ENCODE peak calls at places on chromosomes 2 and 18, in seven cellular contexts. K, F, J, S, I, P and T are unnamed samples.

GRCh38 chr2:26649322-26649721 is 8.2 kb upstream of the CIB4 start:
- DNase-seq in K (no peak), P (no peak), F (no peak), S (no peak), J (no peak), I (peak; percentile 43), T (no peak)

GRCh38 chr18:40124107-40124506 is 1830.9 kb upstream of the PIK3C3 start:
- DNase-seq in S (peak; percentile 78), P (no peak), J (no peak), I (no peak), K (no peak), F (no peak), T (peak; percentile 39)

GRCh38 chr2:17107875-17108274 is 410.4 kb downstream of the RAD51AP2 start:
- DNase-seq in F (no peak), J (no peak), K (no peak), I (no peak), S (no peak), P (no peak), T (no peak)

GRCh38 chr2:96816836-96817702 is 1.0 kb downstream of the CNNM3 start:
- DNase-seq in I (no peak), J (no peak), S (peak; percentile 39), F (no peak), K (no peak), P (no peak), T (peak; percentile 58)

GRCh38 chr2:497770-498492 is 179.3 kb downstream of the TMEM18 start:
- DNase-seq in F (no peak), P (no peak), S (no peak), K (no peak), J (no peak), I (peak; percentile 66), T (no peak)

GRCh38 chr2:33317369-33318015 is 159.0 kb upstream of the RASGRP3 start:
- DNase-seq in J (no peak), S (no peak), K (no peak), I (no peak), F (no peak), P (no peak), T (no peak)

GRCh38 chr2:128090575-128090908 is 458 bp upstream of the UGGT1 start:
- DNase-seq in P (no peak), I (no peak), S (no peak), F (no peak), J (no peak), K (no peak), T (no peak)

GRCh38 chr2:183579686-183580085 is 455.4 kb downstream of the NUP35 start:
- DNase-seq in F (no peak), P (no peak), K (no peak), S (no peak), J (no peak), I (no peak), T (no peak)

GRCh38 chr18:44777429-44778192 is 96.9 kb downstream of the SETBP1 start:
- DNase-seq in P (no peak), K (no peak), J (no peak), S (no peak), I (no peak), F (no peak), T (no peak)

GRCh38 chr2:62505649-62506420 is at the start of gene TMEM17:
- DNase-seq in I (peak; percentile 97), S (peak; percentile 91), J (peak; percentile 23), P (peak; percentile 94), K (peak; percentile 81), F (peak; percentile 35), T (peak; percentile 97)

GRCh38 chr2:48207201-48207641 is 300.9 kb upstream of the FBXO11 start:
- DNase-seq in I (no peak), P (no peak), S (no peak), J (no peak), K (no peak), F (no peak), T (no peak)

GRCh38 chr2:21361406-21361805 is 237.6 kb downstream of the TDRD15 start:
- DNase-seq in F (no peak), K (no peak), P (no peak), S (no peak), J (no peak), I (no peak), T (no peak)

GRCh38 chr2:21358971-21359370 is 235.2 kb downstream of the TDRD15 start:
- DNase-seq in P (no peak), S (no peak), K (no peak), F (no peak), J (no peak), I (no peak), T (no peak)

GRCh38 chr2:21367421-21367820 is 243.7 kb downstream of the TDRD15 start:
- DNase-seq in S (peak; percentile 9), I (no peak), F (no peak), P (no peak), K (no peak), J (no peak), T (no peak)

GRCh38 chr2:21362101-21362500 is 238.3 kb downstream of the TDRD15 start:
- DNase-seq in F (no peak), I (no peak), P (no peak), S (no peak), J (no peak), K (no peak), T (no peak)

GRCh38 chr2:21363364-21363763 is 239.6 kb downstream of the TDRD15 start:
- DNase-seq in I (no peak), P (no peak), J (no peak), S (no peak), K (no peak), F (no peak), T (no peak)
- TF ChIP-seq CTCF in I (no peak), P (no peak), J (no peak), S (no peak), K (no peak), F (no peak), T (no peak)

GRCh38 chr18:13382683-13382989 is 164.1 kb downstream of the LDLRAD4 start:
- DNase-seq in K (no peak), S (no peak), P (no peak), J (no peak), F (no peak), I (no peak), T (no peak)

GRCh38 chr18:13381907-13382682 is 163.5 kb downstream of the LDLRAD4 start:
- DNase-seq in P (peak; percentile 81), K (no peak), J (no peak), I (peak; percentile 89), S (peak; percentile 77), F (no peak), T (peak; percentile 31)

GRCh38 chr18:13381331-13381730 is 162.8 kb downstream of the LDLRAD4 start:
- DNase-seq in F (no peak), J (no peak), K (no peak), I (peak; percentile 72), P (no peak), S (no peak), T (no peak)

GRCh38 chr18:13380671-13381070 is 162.1 kb downstream of the LDLRAD4 start:
- DNase-seq in I (peak; percentile 40), S (no peak), J (no peak), P (no peak), F (no peak), K (no peak), T (no peak)

DNA sequence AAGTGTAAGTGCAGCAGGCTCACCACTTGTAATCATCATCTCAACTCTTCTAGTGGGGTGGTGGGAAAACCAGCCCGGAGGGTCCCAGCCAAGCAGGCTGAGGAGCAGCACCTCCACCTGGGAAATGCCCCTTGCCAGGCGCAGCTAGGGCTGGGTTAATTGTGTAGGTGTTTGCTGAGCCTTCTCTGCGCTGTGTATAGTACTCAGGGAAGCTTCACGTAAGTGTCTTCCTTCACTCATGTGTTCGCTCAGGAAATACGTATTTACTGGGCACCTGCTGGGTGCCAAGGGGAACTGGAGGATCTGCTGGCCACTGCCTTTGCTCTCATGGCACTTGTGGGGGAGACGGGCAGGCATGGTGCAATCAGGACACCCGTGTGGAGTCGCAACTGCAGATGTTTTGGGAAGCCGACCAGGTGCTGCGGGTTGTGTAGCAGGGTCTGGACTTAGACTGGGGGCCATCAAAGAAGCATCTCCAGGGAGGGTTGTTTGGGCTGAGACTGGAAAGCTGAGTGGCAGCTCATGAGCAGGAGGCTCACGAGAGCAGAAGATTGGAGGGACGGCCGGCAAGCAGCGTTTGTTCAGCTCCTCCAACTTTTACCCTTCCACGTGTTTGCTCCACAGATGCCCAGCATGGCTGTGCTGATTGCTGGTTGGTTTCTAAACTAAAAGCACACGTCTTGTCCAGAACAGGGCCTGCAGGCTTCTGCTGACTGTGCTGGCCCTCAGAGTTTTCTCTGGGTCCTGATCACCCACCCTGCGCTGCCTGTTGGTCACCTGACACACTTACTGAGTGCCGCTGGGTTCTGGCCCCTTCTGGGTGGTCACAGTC is 164.6 kb downstream of the LDLRAD4 start:
- DNase-seq in J (no peak), S (no peak), K (no peak), F (no peak), I (peak; percentile 74), P (no peak), T (no peak)
- H3K4me3 ChIP-seq in J (no peak overlapping the region), S (no peak overlapping the region), K (no peak overlapping the region), F (no peak overlapping the region), I (no peak overlapping the region), P (no peak overlapping the region), T (no peak overlapping the region)

DNA sequence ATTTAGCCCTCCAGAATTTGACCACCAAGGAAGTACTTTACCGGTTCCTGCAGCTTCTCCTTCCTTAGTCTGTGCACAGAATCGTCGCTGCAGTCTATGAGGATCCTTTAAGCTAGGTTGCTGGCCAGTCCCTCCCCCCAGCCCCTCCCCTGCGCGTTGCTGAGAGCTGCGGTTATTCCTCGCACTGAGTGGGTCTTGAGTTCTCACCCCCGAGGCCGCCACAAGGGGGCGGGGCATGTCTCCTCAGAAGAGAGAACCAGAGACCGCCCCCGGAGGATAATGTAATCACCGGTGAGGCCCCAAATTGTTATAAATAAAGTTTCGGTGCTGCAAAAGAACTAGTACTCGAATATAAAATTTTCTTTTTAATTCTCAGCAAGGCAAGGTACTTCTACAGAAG is 1184.9 kb upstream of the CDH2 start:
- DNase-seq in K (no peak), I (no peak), F (no peak), S (no peak), P (peak; percentile 41), J (no peak), T (no peak)
- TF ChIP-seq CTCF in K (no peak), I (no peak), F (no peak), S (no peak), P (no peak), J (no peak), T (no peak)

GRCh38 chr18:3027301-3027700 is 14.4 kb upstream of the LPIN2 start:
- DNase-seq in J (no peak), P (no peak), F (no peak), S (no peak), I (peak; percentile 46), K (no peak), T (no peak)
- H3K4me3 ChIP-seq in J (no peak overlapping the region), P (no peak overlapping the region), F (no peak overlapping the region), S (no peak overlapping the region), I (no peak overlapping the region), K (no peak overlapping the region), T (no peak overlapping the region)

GRCh38 chr2:125746321-125746983 is 909.5 kb upstream of the GYPC start:
- DNase-seq in K (no peak), S (no peak), I (no peak), F (no peak), J (no peak), P (no peak), T (no peak)

GRCh38 chr2:125745514-125745913 is 910.4 kb upstream of the GYPC start:
- DNase-seq in I (no peak), J (no peak), F (peak; percentile 11), K (no peak), P (no peak), S (no peak), T (no peak)
- TF ChIP-seq CTCF in I (no peak), J (no peak), F (no peak), K (no peak), P (peak; percentile 27), S (no peak), T (no peak)